ENCODE peak calls at places on chromosomes 4 and X, in four cellular contexts. One of them, this sample, is unnamed.

GRCh38 chr4:89324671-89325070 is 17.1 kb upstream of the GPRIN3 start:
- DNase-seq in HepG2: no peak
- DNase-seq in K562: no peak
- DNase-seq in Panc1: no peak
- DNase-seq in this sample: no peak

GRCh38 chr4:119080721-119081541 is 54.7 kb upstream of the MYOZ2 start:
- DNase-seq in HepG2: peak
- DNase-seq in K562: no peak
- DNase-seq in Panc1: no peak
- DNase-seq in this sample: no peak

GRCh38 chrX:154714925-154715324 is 36.0 kb downstream of the GAB3 start:
- DNase-seq in HepG2: peak
- DNase-seq in K562: peak
- DNase-seq in Panc1: no peak
- DNase-seq in this sample: peak

GRCh38 chrX:109709129-109709631 is 23.9 kb downstream of the ACSL4 start:
- DNase-seq in HepG2: peak
- DNase-seq in K562: no peak
- DNase-seq in Panc1: no peak
- DNase-seq in this sample: peak

GRCh38 chr4:3656441-3657376 is 109.5 kb upstream of the ADRA2C start:
- DNase-seq in HepG2: no peak
- DNase-seq in K562: no peak
- DNase-seq in Panc1: no peak
- DNase-seq in this sample: no peak

GRCh38 chr4:82721819-82722423 is 76.7 kb downstream of the SCD5 start:
- DNase-seq in HepG2: peak
- DNase-seq in K562: peak
- DNase-seq in Panc1: peak
- DNase-seq in this sample: peak

GRCh38 chr4:14867847-14868246 is 134.4 kb upstream of the CPEB2 start:
- DNase-seq in HepG2: no peak
- DNase-seq in K562: peak
- DNase-seq in Panc1: no peak
- DNase-seq in this sample: no peak

GRCh38 chr4:1405249-1405635 is 1.0 kb downstream of the NKX1-1 start:
- DNase-seq in HepG2: no peak
- DNase-seq in K562: no peak
- DNase-seq in Panc1: no peak
- DNase-seq in this sample: no peak

GRCh38 chr4:105345358-105345757 is 128.5 kb downstream of the PPA2 start:
- DNase-seq in HepG2: peak
- DNase-seq in K562: no peak
- DNase-seq in Panc1: no peak
- DNase-seq in this sample: no peak

GRCh38 chrX:9595131-9595530 is 130.3 kb downstream of the TBL1X start:
- DNase-seq in HepG2: no peak
- DNase-seq in K562: no peak
- DNase-seq in Panc1: no peak
- DNase-seq in this sample: no peak
- TF ChIP-seq TCF7L2 in HepG2: no peak
- TF ChIP-seq TCF7L2 in K562: no peak
- TF ChIP-seq TCF7L2 in Panc1: no peak
- TF ChIP-seq TCF7L2 in this sample: no peak

GRCh38 chr4:170374770-170375169 is 285.0 kb upstream of the AADAT start:
- DNase-seq in HepG2: peak
- DNase-seq in K562: peak
- DNase-seq in Panc1: peak
- DNase-seq in this sample: peak
- TF ChIP-seq TCF7L2 in HepG2: no peak
- TF ChIP-seq TCF7L2 in K562: no peak
- TF ChIP-seq TCF7L2 in Panc1: no peak
- TF ChIP-seq TCF7L2 in this sample: no peak

GRCh38 chr4:12911723-12912324 is 572.3 kb downstream of the RAB28 start:
- DNase-seq in HepG2: no peak
- DNase-seq in K562: no peak
- DNase-seq in Panc1: no peak
- DNase-seq in this sample: no peak
- TF ChIP-seq TCF7L2 in HepG2: no peak
- TF ChIP-seq TCF7L2 in K562: no peak
- TF ChIP-seq TCF7L2 in Panc1: no peak
- TF ChIP-seq TCF7L2 in this sample: no peak

GRCh38 chr4:25704516-25704915 is 48.9 kb downstream of the SLC34A2 start:
- DNase-seq in HepG2: no peak
- DNase-seq in K562: no peak
- DNase-seq in Panc1: no peak
- DNase-seq in this sample: no peak

GRCh38 chr4:25697516-25697915 is 41.9 kb downstream of the SLC34A2 start:
- DNase-seq in HepG2: no peak
- DNase-seq in K562: no peak
- DNase-seq in Panc1: no peak
- DNase-seq in this sample: no peak

GRCh38 chr4:25703731-25704388 is 48.2 kb downstream of the SLC34A2 start:
- DNase-seq in HepG2: no peak
- DNase-seq in K562: no peak
- DNase-seq in Panc1: no peak
- DNase-seq in this sample: no peak

GRCh38 chr4:25702848-25703247 is 47.2 kb downstream of the SLC34A2 start:
- DNase-seq in HepG2: no peak
- DNase-seq in K562: no peak
- DNase-seq in Panc1: no peak
- DNase-seq in this sample: no peak
- TF ChIP-seq TCF7L2 in HepG2: no peak
- TF ChIP-seq TCF7L2 in K562: no peak
- TF ChIP-seq TCF7L2 in Panc1: no peak
- TF ChIP-seq TCF7L2 in this sample: no peak

DNA sequence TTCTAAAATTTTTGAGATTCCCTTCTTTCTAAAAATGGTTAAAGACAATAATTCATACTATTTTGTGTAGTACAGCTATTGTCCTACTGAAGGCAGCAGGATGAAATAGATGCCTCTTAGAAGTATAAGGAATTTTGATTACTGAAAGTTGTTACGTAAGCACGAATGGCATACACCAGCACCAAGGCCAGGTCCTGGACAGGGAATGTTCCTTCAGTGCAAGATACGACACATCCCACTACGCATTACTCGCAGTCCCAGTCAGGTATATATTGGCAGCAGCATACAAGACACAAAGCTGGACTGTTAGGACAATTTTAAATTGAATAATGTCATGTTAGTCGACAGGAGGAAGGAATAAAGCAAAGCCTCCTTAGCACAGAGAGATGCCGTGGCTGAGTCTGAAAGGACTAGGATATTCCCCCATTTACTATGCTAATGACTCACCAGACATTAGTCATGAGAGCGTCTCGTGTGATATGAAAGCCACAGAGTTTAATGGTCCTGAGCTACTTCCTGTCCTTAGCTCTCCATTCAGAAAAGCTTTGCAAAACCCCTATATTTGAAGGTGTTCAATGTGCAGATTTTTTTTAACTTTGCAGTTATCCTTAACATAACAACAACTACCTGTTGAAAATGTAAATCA is 504.3 kb downstream of the FAM133A start:
- DNase-seq in HepG2: no peak
- DNase-seq in K562: no peak
- DNase-seq in Panc1: peak
- DNase-seq in this sample: no peak
- TF ChIP-seq TCF7L2 in HepG2: no peak
- TF ChIP-seq TCF7L2 in K562: no peak
- TF ChIP-seq TCF7L2 in Panc1: no peak
- TF ChIP-seq TCF7L2 in this sample: no peak

GRCh38 chr4:185782523-185782922 is 29.5 kb downstream of the SORBS2 start:
- DNase-seq in HepG2: peak
- DNase-seq in K562: no peak
- DNase-seq in Panc1: no peak
- DNase-seq in this sample: no peak

GRCh38 chr4:185781555-185782215 is 30.3 kb downstream of the SORBS2 start:
- DNase-seq in HepG2: no peak
- DNase-seq in K562: no peak
- DNase-seq in Panc1: no peak
- DNase-seq in this sample: no peak

GRCh38 chr4:185780472-185780871 is 31.5 kb downstream of the SORBS2 start:
- DNase-seq in HepG2: no peak
- DNase-seq in K562: no peak
- DNase-seq in Panc1: no peak
- DNase-seq in this sample: no peak

GRCh38 chr4:185786422-185786821 is 25.6 kb downstream of the SORBS2 start:
- DNase-seq in HepG2: no peak
- DNase-seq in K562: no peak
- DNase-seq in Panc1: no peak
- DNase-seq in this sample: no peak

DNA sequence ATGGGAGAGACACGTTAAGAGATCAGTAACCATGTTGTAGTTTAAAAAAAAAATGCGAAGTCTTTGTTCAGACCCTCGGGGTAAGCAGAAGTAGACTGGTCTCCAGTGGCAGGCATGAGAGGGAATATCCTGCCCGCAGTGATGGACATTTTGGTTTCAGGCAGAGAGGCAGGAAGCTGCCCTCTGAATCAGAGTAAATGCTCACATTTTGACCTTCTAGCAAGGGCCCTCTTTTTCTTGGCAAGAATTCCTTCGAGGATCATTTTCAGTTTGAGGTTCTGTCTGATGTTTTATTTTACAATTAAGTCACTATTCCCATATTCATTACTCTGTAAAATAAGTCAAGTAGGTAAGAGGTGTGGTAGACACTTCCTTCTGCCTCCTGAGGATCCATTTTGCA is 28.4 kb downstream of the SORBS2 start:
- DNase-seq in HepG2: no peak
- DNase-seq in K562: no peak
- DNase-seq in Panc1: no peak
- DNase-seq in this sample: no peak
- TF ChIP-seq TCF7L2 in HepG2: no peak
- TF ChIP-seq TCF7L2 in K562: no peak
- TF ChIP-seq TCF7L2 in Panc1: no peak
- TF ChIP-seq TCF7L2 in this sample: no peak

DNA sequence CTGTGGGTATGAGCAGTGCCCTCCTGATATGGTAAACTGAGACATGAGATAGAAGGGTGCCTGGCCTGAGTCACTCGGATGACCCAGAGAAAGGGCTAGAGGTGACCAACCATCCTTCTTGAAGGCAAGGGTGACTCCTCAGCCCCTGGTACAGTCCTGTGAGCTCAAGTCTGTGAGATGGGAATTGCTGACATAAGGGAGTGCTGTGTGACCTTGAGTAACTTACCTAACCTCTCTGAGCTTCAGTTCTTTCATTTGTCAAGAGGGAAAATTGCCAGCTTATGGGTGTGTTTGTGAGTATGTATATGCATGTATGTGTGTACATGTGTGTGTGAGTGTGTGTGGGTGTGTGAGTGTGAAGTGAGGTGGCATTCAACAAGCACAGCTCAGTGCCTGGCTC is 210.4 kb upstream of the PSAPL1 start:
- DNase-seq in HepG2: no peak
- DNase-seq in K562: no peak
- DNase-seq in Panc1: no peak
- DNase-seq in this sample: no peak
- TF ChIP-seq TCF7L2 in HepG2: no peak
- TF ChIP-seq TCF7L2 in K562: no peak
- TF ChIP-seq TCF7L2 in Panc1: no peak
- TF ChIP-seq TCF7L2 in this sample: no peak